ENCODE peak calls at places on chromosomes 11 and 22, in six cellular contexts. E is GM23248, D is cardiac muscle cell, Y is pancreas, J is astrocyte of the cerebellum, T is IMR-90. N is an unnamed sample.

GRCh38 chr11:108984021-108984420 is 319.2 kb downstream of the DDX10 start:
- DNase-seq in E (peak), D (no peak), Y (no peak), J (no peak), T (no peak), N (no peak)

GRCh38 chr11:94832604-94833238 is 64.6 kb downstream of the AMOTL1 start:
- DNase-seq in E (no peak), D (no peak), Y (no peak), J (no peak), T (no peak), N (no peak)

GRCh38 chr11:95100856-95101507 is 11.3 kb downstream of the ENDOD1 start:
- DNase-seq in E (no peak), D (no peak), Y (no peak), J (no peak), T (no peak), N (no peak)

GRCh38 chr11:94876645-94877445 is 96.5 kb downstream of the CWC15 start:
- DNase-seq in E (peak), D (peak), Y (peak), J (peak), T (peak), N (peak)

GRCh38 chr11:2770556-2771301 is 70.9 kb upstream of the KCNQ1OT1 start:
- DNase-seq in E (no peak), D (no peak), Y (peak), J (no peak), T (no peak), N (no peak)

GRCh38 chr11:35139883-35140282 is 912 bp downstream of the CD44 start:
- DNase-seq in E (peak), D (no peak), Y (no peak), J (no peak), T (no peak), N (no peak)

GRCh38 chr11:130785376-130786110 is 130.7 kb downstream of the SNX19 start:
- DNase-seq in E (peak), D (no peak), Y (no peak), J (no peak), T (peak), N (no peak)

GRCh38 chr11:77471520-77472234 is 2.2 kb downstream of the PAK1 start:
- DNase-seq in E (no peak), D (peak), Y (peak), J (no peak), T (no peak), N (no peak)

GRCh38 chr22:32080904-32081303 is 37.8 kb downstream of the SLC5A1 start:
- DNase-seq in E (peak), D (peak), Y (no peak), J (peak), T (peak), N (no peak)

GRCh38 chr11:95487391-95487790 is 256.4 kb upstream of the SESN3 start:
- DNase-seq in E (peak), D (no peak), Y (no peak), J (no peak), T (no peak), N (no peak)

GRCh38 chr22:40728731-40729189 is 49.5 kb downstream of the MCHR1 start:
- DNase-seq in E (no peak), D (peak), Y (no peak), J (no peak), T (no peak), N (peak)

GRCh38 chr11:19683141-19683805 is 29.4 kb upstream of the NAV2 start:
- DNase-seq in E (peak), D (no peak), Y (no peak), J (no peak), T (no peak), N (no peak)

GRCh38 chr11:118436639-118437045 is 350 bp downstream of the KMT2A start:
- DNase-seq in E (peak), D (peak), Y (peak), J (no peak), T (peak), N (no peak)

GRCh38 chr11:1304376-1304775 is 5.1 kb downstream of the TOLLIP start:
- DNase-seq in E (no peak), D (peak), Y (peak), J (no peak), T (no peak), N (no peak)

GRCh38 chr11:128613300-128613995 is 26.1 kb upstream of the ETS1 start:
- DNase-seq in E (no peak), D (no peak), Y (no peak), J (no peak), T (no peak), N (no peak)

GRCh38 chr11:62958547-62959071 is 26.2 kb downstream of the SLC22A6 start:
- DNase-seq in E (peak), D (no peak), Y (no peak), J (no peak), T (peak), N (peak)

GRCh38 chr11:22138264-22138663 is 54.6 kb upstream of the ANO5 start:
- DNase-seq in E (no peak), D (no peak), Y (no peak), J (no peak), T (no peak), N (no peak)

GRCh38 chr11:57379732-57380131 is 1.2 kb downstream of the PRG3 start:
- DNase-seq in E (peak), D (peak), Y (no peak), J (peak), T (peak), N (no peak)

GRCh38 chr22:21928048-21928447 is 24.6 kb downstream of the PPM1F start:
- DNase-seq in E (no peak), D (no peak), Y (no peak), J (no peak), T (no peak), N (no peak)

GRCh38 chr22:30855677-30856518 is 112.7 kb downstream of the MORC2 start:
- DNase-seq in E (peak), D (no peak), Y (no peak), J (no peak), T (no peak), N (no peak)

GRCh38 chr22:22578702-22579424 is 19.8 kb upstream of the PRAME start:
- DNase-seq in E (peak), D (no peak), Y (no peak), J (no peak), T (peak), N (peak)

GRCh38 chr22:23844739-23845202 is 6.0 kb upstream of the DERL3 start:
- DNase-seq in E (no peak), D (no peak), Y (no peak), J (no peak), T (no peak), N (no peak)
- H3K4me3 ChIP-seq in E (no peak), D (no peak), Y (no peak), J (no peak), T (no peak), N (no peak)

DNA sequence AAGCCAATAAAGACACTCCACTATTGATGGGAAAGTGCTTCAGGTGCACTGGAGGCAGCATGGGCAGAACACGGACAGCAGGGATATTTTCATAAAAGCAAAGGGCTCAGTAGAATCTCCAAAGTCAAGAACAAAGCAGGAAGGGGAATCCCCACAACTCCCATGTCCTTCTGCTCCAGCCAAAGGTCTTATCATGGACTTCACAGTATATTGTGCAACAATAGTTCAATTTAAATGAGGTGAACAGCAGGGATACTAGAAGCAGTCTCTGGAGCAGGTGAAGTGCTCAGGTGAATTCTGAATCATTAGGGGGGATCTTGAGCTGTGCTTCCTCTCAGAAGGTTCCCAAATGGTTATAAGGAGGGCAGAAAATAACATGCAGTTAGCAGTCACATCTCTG is 6.6 kb upstream of the OR2D2 start:
- DNase-seq in E (no peak), D (no peak), Y (no peak), J (no peak), T (no peak), N (no peak)
- H3K4me3 ChIP-seq in E (no peak), D (no peak), Y (no peak), J (no peak), T (no peak), N (no peak)

GRCh38 chr22:17512960-17513359 is 50.3 kb upstream of the SLC25A18 start:
- DNase-seq in E (no peak), D (no peak), Y (no peak), J (no peak), T (no peak), N (no peak)
- H3K4me3 ChIP-seq in E (no peak), D (no peak), Y (no peak), J (no peak), T (no peak), N (no peak)

GRCh38 chr11:84012171-84012826 is 726.1 kb upstream of the CCDC90B start:
- DNase-seq in E (no peak), D (no peak), Y (no peak), J (peak), T (no peak), N (no peak)
- H3K4me3 ChIP-seq in E (no peak), D (no peak), Y (no peak), J (no peak), T (no peak), N (no peak)

GRCh38 chr11:46363031-46363407 is 15.8 kb downstream of the DGKZ start:
- DNase-seq in E (peak), D (no peak), Y (no peak), J (no peak), T (peak), N (no peak)
- H3K4me3 ChIP-seq in E (no peak), D (no peak), Y (no peak), J (no peak), T (no peak), N (no peak)

GRCh38 chr11:44567876-44568256 is 2.4 kb downstream of the CD82 start:
- DNase-seq in E (no peak), D (no peak), Y (no peak), J (no peak), T (no peak), N (no peak)

GRCh38 chr11:44566952-44567875 is 1.8 kb downstream of the CD82 start:
- DNase-seq in E (no peak), D (no peak), Y (no peak), J (no peak), T (no peak), N (no peak)

GRCh38 chr11:44570411-44571155 is 5.1 kb downstream of the CD82 start:
- DNase-seq in E (no peak), D (no peak), Y (no peak), J (no peak), T (no peak), N (no peak)

GRCh38 chr11:44568358-44568705 is 2.9 kb downstream of the CD82 start:
- DNase-seq in E (no peak), D (no peak), Y (no peak), J (no peak), T (no peak), N (no peak)

GRCh38 chr11:44568706-44569473 is 3.4 kb downstream of the CD82 start:
- DNase-seq in E (peak), D (no peak), Y (peak), J (peak), T (peak), N (peak)
- H3K4me3 ChIP-seq in E (no peak), D (no peak), Y (no peak), J (no peak), T (no peak), N (peak)

GRCh38 chr11:64208086-64208795 is 1.7 kb downstream of the FERMT3 start:
- DNase-seq in E (no peak), D (no peak), Y (peak), J (no peak), T (no peak), N (no peak)

GRCh38 chr11:64209563-64209843 is 3.0 kb downstream of the FERMT3 start:
- DNase-seq in E (no peak), D (no peak), Y (peak), J (no peak), T (no peak), N (no peak)

GRCh38 chr11:64206457-64207246 is at the start of gene FERMT3:
- DNase-seq in E (no peak), D (no peak), Y (peak), J (no peak), T (no peak), N (no peak)

GRCh38 chr11:64208796-64209562 is 2.5 kb downstream of the FERMT3 start:
- DNase-seq in E (no peak), D (no peak), Y (peak), J (no peak), T (no peak), N (no peak)

DNA sequence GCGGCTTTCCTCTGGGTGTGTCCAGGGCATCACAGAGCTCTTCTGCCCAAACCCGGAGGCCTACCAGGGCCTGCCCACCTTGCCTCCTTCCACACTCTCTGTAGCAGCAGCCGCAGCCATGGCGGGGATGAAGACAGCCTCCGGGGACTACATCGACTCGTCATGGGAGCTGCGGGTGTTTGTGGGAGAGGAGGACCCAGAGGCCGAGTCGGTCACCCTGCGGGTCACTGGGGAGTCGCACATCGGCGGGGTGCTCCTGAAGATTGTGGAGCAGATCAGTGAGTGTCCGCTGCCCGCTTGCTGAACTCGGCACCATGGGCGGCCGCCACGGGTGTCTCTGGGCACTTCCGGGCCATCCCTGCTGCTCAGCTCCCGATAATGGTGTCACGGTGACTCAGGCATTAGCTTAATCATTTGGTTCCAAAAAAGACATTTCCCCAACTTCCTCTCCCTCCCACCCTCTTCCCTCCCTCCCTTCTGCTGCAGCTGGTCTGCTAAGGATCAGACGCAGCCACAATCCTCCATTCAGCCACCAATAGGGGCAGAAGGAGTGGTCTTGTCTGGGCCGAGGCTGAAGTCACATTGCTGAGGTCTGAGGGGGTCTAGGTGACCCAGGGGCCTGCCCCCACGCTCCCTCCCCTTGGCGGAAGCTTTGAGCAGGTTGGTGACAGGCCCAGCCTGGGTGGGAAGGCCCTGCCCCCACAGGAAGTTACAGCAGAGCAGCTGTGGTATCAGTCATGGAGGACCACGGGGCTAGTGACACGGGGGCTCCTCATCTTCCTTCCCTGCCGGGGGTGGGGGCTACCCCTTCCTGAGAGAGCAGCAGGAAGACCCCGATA is 945 bp downstream of the FERMT3 start:
- DNase-seq in E (peak), D (no peak), Y (peak), J (no peak), T (peak), N (peak)
- H3K4me3 ChIP-seq in E (peak), D (no peak), Y (no peak), J (no peak), T (no peak), N (no peak)

GRCh38 chr11:102794382-102794781 is 3.6 kb downstream of the MMP1 start:
- DNase-seq in E (peak), D (peak), Y (no peak), J (no peak), T (peak), N (no peak)

GRCh38 chr11:102800774-102801173 is 2.8 kb upstream of the MMP1 start:
- DNase-seq in E (peak), D (no peak), Y (no peak), J (peak), T (no peak), N (no peak)

GRCh38 chr11:102802341-102802740 is 4.4 kb upstream of the MMP1 start:
- DNase-seq in E (peak), D (no peak), Y (no peak), J (peak), T (peak), N (peak)

GRCh38 chr11:102799656-102800339 is 1.8 kb upstream of the MMP1 start:
- DNase-seq in E (peak), D (no peak), Y (no peak), J (no peak), T (peak), N (no peak)

GRCh38 chr11:102798012-102798746 is at the start of gene MMP1:
- DNase-seq in E (peak), D (no peak), Y (no peak), J (peak), T (peak), N (peak)
- H3K4me3 ChIP-seq in E (no peak), D (no peak), Y (no peak), J (no peak), T (no peak), N (no peak)

GRCh38 chr11:66987158-66987620 is 12.1 kb downstream of the C11orf86 start:
- DNase-seq in E (no peak), D (peak), Y (no peak), J (no peak), T (no peak), N (no peak)
- H3K4me3 ChIP-seq in E (no peak), D (no peak), Y (no peak), J (no peak), T (no peak), N (no peak)

N was measured in skeletal muscle cell.